ENCODE peak calls at places on chromosomes 11 and 22, in five cellular contexts. D is H1, O is neuronal stem cell, Y is H9, F is IMR-90. U is an unnamed sample.

GRCh38 chr11:113249491-113249763 is 65.0 kb upstream of the TTC12 start:
- DNase-seq in D (no peak), O (no peak), Y (no peak), F (no peak), U (peak)

GRCh38 chr22:25878933-25879332 is 136.9 kb downstream of the MYO18B start:
- DNase-seq in D (no peak), O (no peak), Y (no peak), F (no peak), U (no peak)

GRCh38 chr11:124725719-124726105 is 14.0 kb upstream of the NRGN start:
- DNase-seq in D (no peak), O (no peak), Y (no peak), F (peak), U (no peak)

GRCh38 chr11:48052183-48053040 is 72.1 kb downstream of the PTPRJ start:
- DNase-seq in D (peak), O (no peak), Y (peak), F (peak), U (peak)

GRCh38 chr22:27801197-27801615 is 350 bp downstream of the MN1 start:
- DNase-seq in D (peak), O (peak), Y (peak), F (peak), U (peak)

GRCh38 chr22:36493690-36494110 is 12.3 kb upstream of the TXN2 start:
- DNase-seq in D (no peak), O (no peak), Y (no peak), F (no peak), U (no peak)

GRCh38 chr11:59783632-59784090 is 26.9 kb downstream of the MRPL16 start:
- DNase-seq in D (no peak), O (no peak), Y (no peak), F (no peak), U (no peak)

GRCh38 chr11:60193687-60194433 is 11.0 kb upstream of the MS4A6A start:
- DNase-seq in D (peak), O (peak), Y (peak), F (peak), U (peak)

GRCh38 chr11:86459002-86459385 is 84.3 kb downstream of the CCDC81 start:
- DNase-seq in D (no peak), O (no peak), Y (no peak), F (peak), U (no peak)

GRCh38 chr11:65095427-65095826 is 587 bp upstream of the VPS51 start:
- DNase-seq in D (no peak), O (no peak), Y (no peak), F (no peak), U (no peak)

GRCh38 chr11:65090628-65091027 is 5.4 kb upstream of the VPS51 start:
- DNase-seq in D (no peak), O (no peak), Y (no peak), F (no peak), U (no peak)

GRCh38 chr11:65100674-65101350 is 4.8 kb downstream of the VPS51 start:
- DNase-seq in D (no peak), O (no peak), Y (no peak), F (no peak), U (no peak)

GRCh38 chr11:65096926-65097325 is 912 bp downstream of the VPS51 start:
- DNase-seq in D (no peak), O (no peak), Y (no peak), F (no peak), U (no peak)

GRCh38 chr11:65095974-65096806 is at the start of gene VPS51:
- DNase-seq in D (peak), O (peak), Y (peak), F (peak), U (peak)
- H3K4ac ChIP-seq in D (peak), O (no peak), Y (no peak), F (peak), U (peak)

DNA sequence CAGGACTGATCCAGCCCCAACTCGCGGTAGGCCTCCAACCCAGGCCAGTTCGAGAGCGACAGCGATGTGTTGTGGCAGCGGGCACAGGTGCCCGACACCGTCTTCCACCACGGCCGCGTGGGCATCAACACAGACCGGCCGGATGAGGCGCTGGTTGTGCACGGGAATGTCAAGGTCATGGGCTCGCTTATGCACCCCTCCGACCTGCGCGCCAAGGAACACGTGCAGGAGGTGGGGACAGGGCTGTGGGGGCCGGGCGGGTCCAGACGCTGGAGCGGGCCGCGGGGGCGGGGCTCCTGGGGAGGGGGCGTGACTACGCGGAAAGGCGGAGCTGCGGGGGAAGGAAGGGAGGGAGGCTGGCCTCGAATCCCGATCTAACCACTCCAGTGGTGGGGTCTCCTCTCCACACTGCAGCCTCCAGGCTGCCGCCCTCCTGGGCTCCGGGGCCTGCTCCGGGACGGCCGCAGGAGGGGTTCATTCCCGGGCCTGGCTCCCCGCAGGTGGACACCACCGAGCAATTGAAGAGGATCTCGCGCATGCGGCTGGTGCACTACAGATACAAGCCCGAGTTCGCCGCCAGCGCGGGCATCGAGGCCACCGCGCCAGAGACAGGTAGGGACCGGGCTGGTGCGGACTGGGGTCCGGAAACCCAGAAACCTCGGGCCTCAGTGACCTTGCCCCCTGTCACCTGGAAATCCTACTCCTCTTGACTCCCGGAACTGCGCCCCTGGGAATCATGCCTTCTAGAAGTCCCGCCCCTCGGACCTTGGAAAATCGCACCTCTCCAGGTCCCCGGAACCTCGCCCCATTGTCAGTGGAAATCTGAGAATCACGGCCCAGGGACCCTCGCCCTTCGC is 14.9 kb downstream of the TMEM258 start:
- DNase-seq in D (peak), O (no peak), Y (peak), F (no peak), U (no peak)
- H2AK5ac ChIP-seq in D (no peak), O (peak), Y (no peak), F (no peak), U (no peak)

GRCh38 chr22:17818166-17818565 is 43.9 kb upstream of the BID start:
- DNase-seq in D (no peak), O (no peak), Y (no peak), F (no peak), U (no peak)
- H2BK15ac ChIP-seq in D (no peak), O (no peak), Y (no peak), F (no peak), U (no peak)

DNA sequence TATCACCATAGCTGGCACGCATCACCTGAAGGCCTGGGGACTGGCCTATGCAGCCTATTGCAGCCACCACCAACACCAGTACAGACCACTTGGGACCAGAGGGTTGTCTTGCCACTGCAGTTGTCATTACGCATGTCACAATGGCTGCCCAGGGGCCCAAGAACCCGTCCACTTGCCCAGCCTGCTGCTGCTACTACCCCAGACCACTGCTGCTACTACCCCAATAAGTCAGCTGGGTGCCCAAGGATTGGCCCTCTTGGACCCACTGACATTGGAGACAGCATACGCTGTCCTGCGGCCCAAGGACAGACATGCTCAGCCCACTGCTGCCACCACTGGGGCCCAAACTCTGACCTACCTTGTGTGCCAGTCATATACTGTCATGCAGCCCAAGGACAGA is 102.7 kb upstream of the OR9Q1 start:
- DNase-seq in D (no peak), O (no peak), Y (no peak), F (no peak), U (no peak)
- H3K4ac ChIP-seq in D (no peak), O (no peak), Y (no peak), F (no peak), U (no peak)

DNA sequence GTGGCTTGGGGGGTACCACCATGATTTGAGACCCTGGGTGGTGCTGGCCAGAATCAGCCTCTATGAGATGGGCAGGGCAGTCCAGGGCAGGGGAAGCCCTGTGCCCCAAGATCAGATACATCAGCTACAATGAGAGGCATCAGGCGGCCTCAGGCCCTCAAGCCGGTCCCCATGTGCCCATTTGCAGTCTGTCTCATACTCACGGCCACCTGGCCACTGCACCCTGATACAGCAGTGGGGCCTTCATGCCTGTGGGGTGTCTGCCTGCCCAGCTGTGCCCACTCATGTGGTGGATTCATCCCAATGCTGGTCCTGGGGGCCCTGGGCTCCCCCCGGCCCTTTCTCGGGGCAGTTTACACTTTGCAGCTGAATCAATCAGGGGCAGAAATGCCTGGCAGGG is 42.4 kb upstream of the KCNQ1OT1 start:
- DNase-seq in D (no peak), O (no peak), Y (no peak), F (no peak), U (no peak)
- H2AK5ac ChIP-seq in D (no peak), O (peak), Y (no peak), F (peak), U (no peak)